ENCODE peak calls at places on chromosomes 6 and 20, in six cellular contexts. V is IMR-90, G is neuronal stem cell, S is H9, C is trophoblast cell, O is H1. H is an unnamed sample.

GRCh38 chr20:50032955-50033666 is 50.3 kb downstream of the SNAI1 start:
- DNase-seq in V (no peak), G (no peak), S (no peak), C (no peak), O (no peak), H (no peak)

GRCh38 chr20:48703511-48704219 is 124.1 kb downstream of the PREX1 start:
- DNase-seq in V (no peak), G (no peak), S (no peak), C (no peak), O (no peak), H (no peak)

GRCh38 chr6:158955265-158955664 is 44.7 kb downstream of the RSPH3 start:
- DNase-seq in V (no peak), G (no peak), S (no peak), C (no peak), O (no peak), H (no peak)

GRCh38 chr6:169296170-169296569 is 42.5 kb upstream of the THBS2 start:
- DNase-seq in V (peak), G (no peak), S (no peak), C (no peak), O (no peak), H (no peak)

GRCh38 chr6:113936093-113936934 is 34.6 kb downstream of the HDAC2 start:
- DNase-seq in V (peak), G (peak), S (no peak), C (peak), O (no peak), H (peak)

GRCh38 chr6:36947570-36948351 is 6.8 kb upstream of the PI16 start:
- DNase-seq in V (peak), G (no peak), S (peak), C (no peak), O (no peak), H (no peak)

GRCh38 chr6:136158971-136159370 is 91.1 kb downstream of the MTFR2 start:
- DNase-seq in V (no peak), G (no peak), S (no peak), C (no peak), O (no peak), H (no peak)

GRCh38 chr6:169589699-169590257 is 112.1 kb downstream of the WDR27 start:
- DNase-seq in V (no peak), G (no peak), S (no peak), C (no peak), O (no peak), H (peak)

GRCh38 chr6:145276746-145277145 is 458.6 kb downstream of the EPM2A start:
- DNase-seq in V (peak), G (peak), S (no peak), C (no peak), O (no peak), H (no peak)

GRCh38 chr6:119979862-119980261 is 630.3 kb upstream of the MAN1A1 start:
- DNase-seq in V (peak), G (no peak), S (no peak), C (no peak), O (no peak), H (peak)

GRCh38 chr6:109316909-109317308 is 65.4 kb downstream of the CD164 start:
- DNase-seq in V (no peak), G (no peak), S (no peak), C (no peak), O (no peak), H (no peak)

GRCh38 chr6:170094686-170095272 is 196.1 kb downstream of the DLL1 start:
- DNase-seq in V (no peak), G (no peak), S (no peak), C (no peak), O (no peak), H (no peak)

GRCh38 chr20:58712116-58712822 is 19.7 kb downstream of the NPEPL1 start:
- DNase-seq in V (no peak), G (no peak), S (peak), C (no peak), O (no peak), H (no peak)

GRCh38 chr20:45118028-45118427 is 3.1 kb upstream of the WFDC5 start:
- DNase-seq in V (no peak), G (no peak), S (no peak), C (no peak), O (no peak), H (no peak)

GRCh38 chr6:128826606-128827005 is 56.3 kb upstream of the LAMA2 start:
- DNase-seq in V (no peak), G (no peak), S (no peak), C (no peak), O (no peak), H (no peak)

GRCh38 chr20:17854307-17854903 is 114.2 kb downstream of the SNX5 start:
- DNase-seq in V (peak), G (no peak), S (peak), C (no peak), O (no peak), H (peak)

GRCh38 chr6:100220543-100220942 is 226.5 kb upstream of the MCHR2 start:
- DNase-seq in V (no peak), G (no peak), S (no peak), C (no peak), O (no peak), H (no peak)

GRCh38 chr6:215335-216034 is 76.8 kb upstream of the DUSP22 start:
- DNase-seq in V (peak), G (no peak), S (no peak), C (no peak), O (no peak), H (no peak)

GRCh38 chr6:100202417-100203194 is 208.6 kb upstream of the MCHR2 start:
- DNase-seq in V (peak), G (no peak), S (no peak), C (peak), O (no peak), H (peak)

GRCh38 chr20:44866703-44867335 is 18.7 kb upstream of the YWHAB start:
- DNase-seq in V (no peak), G (no peak), S (no peak), C (no peak), O (no peak), H (no peak)

GRCh38 chr6:55180258-55180657 is 5.9 kb downstream of the HCRTR2 start:
- DNase-seq in V (no peak), G (no peak), S (no peak), C (no peak), O (no peak), H (no peak)

GRCh38 chr6:160428069-160428430 is 79.9 kb downstream of the SLC22A3 start:
- DNase-seq in V (no peak), G (no peak), S (no peak), C (no peak), O (no peak), H (no peak)

GRCh38 chr20:51363378-51363777 is 179.1 kb downstream of the NFATC2 start:
- DNase-seq in V (no peak), G (no peak), S (no peak), C (no peak), O (no peak), H (no peak)

GRCh38 chr20:18255526-18255925 is 32.8 kb upstream of the ZNF133 start:
- DNase-seq in V (no peak), G (no peak), S (no peak), C (no peak), O (no peak), H (no peak)

GRCh38 chr6:139152088-139152891 is 17.4 kb downstream of the HECA start:
- DNase-seq in V (peak), G (no peak), S (no peak), C (no peak), O (no peak), H (peak)

GRCh38 chr6:45605971-45606370 is 228.2 kb upstream of the SUPT3H start:
- DNase-seq in V (no peak), G (no peak), S (no peak), C (no peak), O (no peak), H (no peak)

GRCh38 chr20:35662541-35662940 is 2.2 kb downstream of the CPNE1 start:
- DNase-seq in V (no peak), G (no peak), S (no peak), C (no peak), O (no peak), H (no peak)

GRCh38 chr6:110741517-110741916 is 73.8 kb downstream of the CDK19 start:
- DNase-seq in V (no peak), G (no peak), S (no peak), C (no peak), O (no peak), H (no peak)

GRCh38 chr20:37484386-37484785 is 36.7 kb upstream of the NNAT start:
- DNase-seq in V (no peak), G (no peak), S (peak), C (no peak), O (no peak), H (no peak)

GRCh38 chr6:169250660-169251059 is 3.0 kb downstream of the THBS2 start:
- DNase-seq in V (peak), G (no peak), S (peak), C (no peak), O (no peak), H (peak)

GRCh38 chr6:35725081-35725708 is 11.6 kb upstream of the ARMC12 start:
- DNase-seq in V (no peak), G (no peak), S (no peak), C (no peak), O (no peak), H (no peak)

GRCh38 chr20:62282877-62283503 is 19.8 kb upstream of the ADRM1 start:
- DNase-seq in V (no peak), G (no peak), S (no peak), C (no peak), O (no peak), H (no peak)

GRCh38 chr6:36197739-36198221 is 1.2 kb downstream of the BRPF3 start:
- DNase-seq in V (no peak), G (peak), S (no peak), C (no peak), O (no peak), H (no peak)

GRCh38 chr20:57737349-57737748 is 27.5 kb upstream of the PMEPA1 start:
- DNase-seq in V (no peak), G (no peak), S (no peak), C (no peak), O (no peak), H (no peak)

GRCh38 chr6:89139509-89140346 is 6.1 kb upstream of the PM20D2 start:
- DNase-seq in V (peak), G (no peak), S (no peak), C (peak), O (no peak), H (peak)

GRCh38 chr6:89134723-89135122 is 11.1 kb upstream of the PM20D2 start:
- DNase-seq in V (no peak), G (no peak), S (no peak), C (no peak), O (no peak), H (no peak)

GRCh38 chr6:89140347-89141159 is 5.3 kb upstream of the PM20D2 start:
- DNase-seq in V (peak), G (no peak), S (no peak), C (peak), O (no peak), H (peak)

GRCh38 chr6:89133981-89134380 is 11.9 kb upstream of the PM20D2 start:
- DNase-seq in V (no peak), G (no peak), S (peak), C (no peak), O (no peak), H (no peak)

DNA sequence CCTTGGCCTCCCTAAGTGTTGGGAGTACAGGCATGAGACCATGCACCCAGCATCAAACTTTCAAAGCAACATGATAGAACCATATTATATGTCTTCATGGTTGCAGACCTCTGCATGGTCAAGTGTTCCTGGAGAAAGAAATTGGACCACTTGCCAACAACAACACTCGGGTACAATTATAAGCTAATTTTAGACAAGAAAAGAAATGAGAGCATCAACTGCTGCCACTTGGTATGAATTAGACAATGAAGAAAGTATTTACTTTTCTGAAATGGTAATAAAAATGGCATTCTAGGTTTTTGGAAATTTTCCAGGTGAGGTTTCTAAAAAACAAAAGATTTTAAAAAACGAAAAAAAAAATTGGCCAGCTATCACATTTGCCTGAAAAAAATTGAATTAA is 7.7 kb upstream of the PM20D2 start:
- DNase-seq in V (no peak), G (no peak), S (no peak), C (no peak), O (no peak), H (no peak)
- H2AK5ac ChIP-seq in V (no peak), G (no peak), S (no peak), C (no peak), O (no peak), H (no peak)

DNA sequence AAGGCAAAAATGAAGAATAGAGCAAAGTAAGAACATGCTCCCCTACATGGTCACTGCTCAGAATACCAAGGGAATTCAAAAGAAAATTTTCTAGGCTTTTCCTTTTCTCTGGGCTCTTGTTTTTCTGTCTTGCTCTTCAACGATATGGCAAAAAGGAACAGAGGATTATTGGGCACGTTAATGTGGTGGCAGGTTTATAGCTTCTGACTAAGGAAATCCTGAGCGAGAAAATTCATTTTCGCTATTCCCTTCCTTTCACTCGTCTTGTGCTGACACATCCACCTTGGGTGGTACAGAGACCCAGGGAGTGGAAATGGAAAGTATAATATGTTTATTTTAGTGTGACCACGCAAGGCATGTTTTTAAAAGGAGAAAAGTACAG is 132.8 kb downstream of the TRIM27 start:
- DNase-seq in V (no peak), G (no peak), S (no peak), C (no peak), O (no peak), H (peak)
- H2AFZ ChIP-seq in V (no peak), G (no peak), S (no peak), C (no peak), O (no peak), H (no peak)

DNA sequence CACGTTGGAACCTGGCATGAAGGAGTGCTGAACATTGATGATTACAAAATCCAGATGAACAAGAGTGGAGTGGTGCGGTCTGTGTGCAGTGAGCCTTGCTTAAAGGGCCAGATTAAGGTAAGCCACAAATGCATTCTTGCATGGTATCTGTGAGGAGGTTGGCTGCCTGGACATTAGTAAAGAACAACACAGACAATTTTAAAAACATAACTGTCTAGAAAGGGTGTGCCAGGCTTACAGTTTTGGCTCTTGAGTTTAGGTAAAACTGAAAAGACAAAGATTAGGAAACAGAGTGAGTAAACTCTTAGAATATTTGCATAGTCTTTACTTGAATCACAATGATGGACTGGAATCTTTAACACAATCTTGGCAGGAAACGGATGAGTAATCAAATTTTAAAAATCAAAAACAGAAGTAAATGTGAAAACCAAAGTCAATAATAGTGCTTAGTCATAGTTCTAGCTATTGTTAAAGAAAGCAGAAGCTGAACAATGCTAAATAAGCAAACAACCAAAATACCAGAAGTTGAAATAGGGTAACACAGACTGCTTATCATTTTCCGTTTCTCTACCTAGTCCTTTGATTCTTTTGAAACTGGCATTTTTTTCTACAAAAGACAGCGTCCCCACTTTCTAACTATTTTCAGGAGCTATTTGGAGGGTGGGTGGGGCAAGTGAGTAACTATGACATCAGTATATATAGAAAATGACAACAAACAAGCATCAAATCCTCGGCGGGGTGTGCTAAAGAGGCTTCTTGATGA is 185.9 kb upstream of the RAB32 start:
- DNase-seq in V (peak), G (no peak), S (no peak), C (peak), O (no peak), H (peak)
- H2AK5ac ChIP-seq in V (no peak), G (no peak), S (no peak), C (no peak), O (peak), H (no peak)

GRCh38 chr6:4607026-4607704 is 169.0 kb upstream of the CDYL start:
- DNase-seq in V (peak), G (no peak), S (no peak), C (peak), O (no peak), H (peak)
- H2AFZ ChIP-seq in V (peak), G (no peak), S (no peak), C (no peak), O (no peak), H (no peak)

DNA sequence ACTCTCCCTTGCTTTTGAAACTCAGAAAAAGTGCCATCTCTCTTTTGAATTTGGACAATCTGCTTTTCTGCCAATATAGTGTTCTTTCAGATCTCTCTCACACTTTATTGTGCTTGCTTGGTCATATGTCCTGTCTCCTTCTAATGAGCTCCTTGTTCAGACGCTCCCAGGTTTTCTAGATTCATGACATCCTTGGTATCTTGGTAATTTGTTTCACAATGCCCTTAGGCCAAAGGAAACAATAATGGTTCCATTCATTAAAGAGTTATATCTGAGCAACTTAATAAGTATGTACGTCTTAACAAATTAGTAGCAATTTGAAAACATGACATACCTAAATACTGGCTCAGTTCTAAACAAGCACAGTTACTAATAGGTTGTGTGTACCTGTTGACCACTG is 293.4 kb upstream of the SPTLC3 start:
- DNase-seq in V (no peak), G (no peak), S (no peak), C (peak), O (no peak), H (no peak)
- H2AK5ac ChIP-seq in V (no peak), G (no peak), S (no peak), C (no peak), O (no peak), H (no peak)

GRCh38 chr20:41774291-41774690 is 156.1 kb upstream of the CHD6 start:
- DNase-seq in V (no peak), G (no peak), S (no peak), C (no peak), O (no peak), H (no peak)
- H2AFZ ChIP-seq in V (no peak), G (no peak), S (no peak), C (no peak), O (no peak), H (no peak)

GRCh38 chr6:30742316-30743098 is at the start of gene FLOT1:
- DNase-seq in V (peak), G (peak), S (peak), C (peak), O (peak), H (peak)

GRCh38 chr6:30744054-30744805 is at the start of gene IER3:
- DNase-seq in V (peak), G (peak), S (peak), C (peak), O (no peak), H (peak)

GRCh38 chr6:30741789-30742315 is 635 bp downstream of the FLOT1 start:
- DNase-seq in V (no peak), G (no peak), S (no peak), C (no peak), O (no peak), H (no peak)

GRCh38 chr6:30740993-30741784 is 1.3 kb downstream of the FLOT1 start:
- DNase-seq in V (peak), G (no peak), S (no peak), C (no peak), O (no peak), H (peak)

DNA sequence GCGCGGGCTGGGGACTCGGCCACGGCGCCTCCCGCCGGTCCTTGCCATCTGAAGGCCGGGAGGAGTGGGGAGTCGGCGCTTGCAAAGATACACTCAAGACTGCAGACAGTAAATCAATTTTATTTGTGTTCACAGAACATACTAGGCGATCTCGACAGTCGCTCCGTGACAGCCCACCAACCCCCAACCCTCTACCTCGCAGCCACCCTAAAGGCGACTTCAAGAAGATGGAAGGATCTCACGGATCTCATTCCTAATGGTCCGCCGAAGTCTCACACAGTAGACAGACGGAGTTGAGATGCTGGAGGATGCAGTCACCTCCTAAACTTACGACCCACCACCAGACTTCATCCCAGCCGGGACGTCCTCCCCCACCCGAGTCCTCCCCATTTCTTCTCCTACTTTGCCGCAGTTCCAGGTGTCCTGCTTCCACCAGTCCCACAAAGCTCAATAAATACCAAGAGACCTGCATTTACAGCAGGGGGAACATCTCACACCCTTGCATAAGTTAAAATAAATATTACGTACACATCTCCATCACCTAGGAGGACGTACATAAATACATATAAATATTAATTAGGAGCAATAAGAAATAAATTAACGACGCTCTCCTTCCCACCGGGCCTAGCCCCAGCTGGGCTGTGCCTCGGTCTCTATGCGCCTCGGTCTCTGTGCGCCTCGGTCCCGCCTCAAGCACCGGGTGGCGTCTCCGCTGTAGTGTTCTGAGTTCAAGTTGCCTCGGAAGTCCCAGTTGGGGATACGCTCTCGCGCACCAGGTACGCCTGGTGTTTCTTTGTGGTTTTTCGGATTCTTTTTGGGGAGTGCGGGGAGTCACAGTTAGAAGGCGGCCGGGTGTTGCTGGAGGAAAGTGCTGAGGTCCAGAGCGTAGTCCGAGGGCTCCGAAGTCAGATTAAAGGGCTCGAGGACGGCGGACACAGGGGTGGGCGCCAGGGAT is 889 bp upstream of the FLOT1 start:
- DNase-seq in V (peak), G (no peak), S (no peak), C (no peak), O (no peak), H (no peak)
- H2AK5ac ChIP-seq in V (peak), G (peak), S (no peak), C (peak), O (peak), H (peak)

H was measured in mesenchymal stem cell.